ENCODE peak calls at places on chromosomes 13 and 19, in seven cellular contexts. G is pancreas, W is H1, X is fibroblast of lung, L is suprapubic skin, V is tibial nerve, M is aorta. K is an unnamed sample. For H3K9me3 and H3K27me3, the result is how much of the 10 kb centered on the place peaks cover.

GRCh38 chr19:38952395-38953165 is 21.8 kb downstream of the MRPS12 start:
- DNase-seq in L (no peak), X (no peak), M (no peak), W (no peak), V (no peak), G (no peak), K (no peak)

GRCh38 chr13:74575729-74576125 is 441.5 kb upstream of the KLF12 start:
- DNase-seq in G (peak), M (peak), X (peak), W (no peak), V (peak), L (peak), K (no peak)

GRCh38 chr13:99564389-99564788 is 63.1 kb downstream of the TM9SF2 start:
- DNase-seq in G (no peak), X (no peak), L (no peak), V (no peak), M (no peak), W (no peak), K (no peak)

GRCh38 chr13:41111454-41111853 is 21.1 kb downstream of the KBTBD6 start:
- DNase-seq in M (no peak), V (no peak), G (no peak), X (peak), W (no peak), L (no peak), K (no peak)

GRCh38 chr13:77492982-77493381 is 42.5 kb upstream of the SCEL start:
- DNase-seq in L (no peak), G (no peak), M (no peak), V (no peak), X (peak), W (no peak), K (no peak)

GRCh38 chr13:75454497-75454896 is 27.5 kb downstream of the TBC1D4 start:
- DNase-seq in G (no peak), V (no peak), X (no peak), W (no peak), M (no peak), L (no peak), K (no peak)

GRCh38 chr19:16224266-16225045 is 26.7 kb downstream of the AP1M1 start:
- DNase-seq in G (no peak), M (no peak), X (no peak), W (no peak), L (no peak), V (no peak), K (no peak)

GRCh38 chr13:30569901-30570576 is 47.7 kb upstream of the USPL1 start:
- DNase-seq in L (no peak), W (peak), G (no peak), V (peak), M (peak), X (peak), K (peak)

GRCh38 chr13:113378825-113379224 is 14.9 kb upstream of the GRTP1 start:
- DNase-seq in G (no peak), V (no peak), W (no peak), L (no peak), M (no peak), X (no peak), K (no peak)

DNA sequence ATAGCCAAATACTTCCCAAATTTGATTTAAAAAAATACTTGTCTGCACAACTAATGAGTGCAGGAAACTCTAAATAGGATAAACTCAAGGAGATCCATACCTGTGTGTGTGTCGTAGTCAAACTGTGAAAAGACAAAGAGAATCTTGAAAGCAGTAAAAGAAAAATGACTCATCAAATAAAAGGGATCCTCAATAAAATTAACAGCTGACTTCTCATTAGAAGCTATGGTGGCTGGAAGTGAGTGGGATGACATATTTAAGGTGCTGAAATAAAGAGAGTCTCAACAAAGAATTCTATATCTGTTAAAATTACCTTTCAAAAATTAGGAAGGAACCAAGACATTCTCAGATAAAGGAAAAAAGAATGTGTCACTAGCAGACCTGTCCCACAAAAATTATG is 13.7 kb downstream of the RNASEH2B start:
- DNase-seq in X (no peak), W (no peak), L (no peak), M (no peak), V (no peak), G (no peak), K (no peak)
- H3K9me3 ChIP-seq in X (under half), W (under half), L (under half), M (under half), V (under half), G (under half), K (under half)

DNA sequence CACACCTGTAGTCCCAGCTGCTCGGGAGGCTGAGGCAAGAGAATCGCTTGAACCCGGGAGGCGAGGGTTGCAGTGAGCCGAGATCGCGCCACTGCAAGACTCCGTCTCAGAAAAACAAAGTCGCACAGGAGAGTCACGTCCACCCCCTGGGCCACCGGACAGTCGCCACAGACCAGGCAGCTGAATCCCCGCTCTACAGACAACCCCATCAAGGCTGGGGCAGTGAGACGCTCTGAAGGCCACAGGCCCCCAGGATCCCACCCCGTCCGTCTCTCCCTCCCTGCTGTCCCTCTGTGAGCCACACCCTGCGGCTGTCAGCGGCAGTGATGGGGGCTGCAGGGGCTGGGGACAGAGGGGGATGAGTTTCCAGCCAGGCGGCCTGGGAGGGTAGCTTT is 15.5 kb upstream of the PTBP1 start:
- DNase-seq in M (no peak), W (no peak), G (no peak), X (no peak), V (no peak), L (peak), K (no peak)
- H3K27me3 ChIP-seq in M (under half), W (under half), G (under half), X (under half), V (under half), L (under half), K (under half)

DNA sequence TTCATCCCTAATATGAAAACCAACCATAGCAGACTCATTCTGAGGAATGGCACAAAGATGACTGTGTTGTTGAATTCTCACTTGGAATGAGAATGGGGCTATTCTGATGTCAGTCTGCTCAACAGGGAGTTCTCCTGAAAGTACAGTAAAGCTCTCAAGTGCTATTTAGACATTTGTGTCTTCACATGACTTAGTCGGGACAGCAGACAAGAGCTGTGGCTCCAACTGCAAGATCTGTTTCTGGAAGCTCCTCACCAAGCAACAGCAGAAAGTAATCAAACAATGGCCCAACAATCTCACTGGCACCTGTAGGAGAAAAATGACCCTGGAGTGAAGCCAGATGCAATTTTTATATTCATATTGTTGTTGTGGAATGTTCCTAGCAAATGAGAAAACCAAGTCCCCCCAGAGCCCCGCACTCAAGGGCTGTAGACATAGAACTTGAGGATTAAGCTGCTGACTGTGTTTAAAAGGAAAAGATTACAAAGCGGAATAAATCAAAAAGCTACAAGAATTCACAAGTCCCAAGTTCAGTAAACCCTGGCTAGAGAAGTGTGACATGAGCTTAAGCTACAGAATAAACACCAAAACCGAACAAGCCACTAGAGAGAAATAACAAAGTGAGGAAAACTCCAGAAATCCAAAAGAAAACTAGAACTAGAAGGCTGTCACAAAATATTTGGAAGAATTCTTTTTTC is 454.7 kb downstream of the SUCLA2 start:
- DNase-seq in V (no peak), M (no peak), G (no peak), W (no peak), X (no peak), L (no peak), K (no peak)
- H3K27ac ChIP-seq in V (no peak), M (no peak), G (no peak), W (no peak), X (no peak), L (no peak), K (no peak)

DNA sequence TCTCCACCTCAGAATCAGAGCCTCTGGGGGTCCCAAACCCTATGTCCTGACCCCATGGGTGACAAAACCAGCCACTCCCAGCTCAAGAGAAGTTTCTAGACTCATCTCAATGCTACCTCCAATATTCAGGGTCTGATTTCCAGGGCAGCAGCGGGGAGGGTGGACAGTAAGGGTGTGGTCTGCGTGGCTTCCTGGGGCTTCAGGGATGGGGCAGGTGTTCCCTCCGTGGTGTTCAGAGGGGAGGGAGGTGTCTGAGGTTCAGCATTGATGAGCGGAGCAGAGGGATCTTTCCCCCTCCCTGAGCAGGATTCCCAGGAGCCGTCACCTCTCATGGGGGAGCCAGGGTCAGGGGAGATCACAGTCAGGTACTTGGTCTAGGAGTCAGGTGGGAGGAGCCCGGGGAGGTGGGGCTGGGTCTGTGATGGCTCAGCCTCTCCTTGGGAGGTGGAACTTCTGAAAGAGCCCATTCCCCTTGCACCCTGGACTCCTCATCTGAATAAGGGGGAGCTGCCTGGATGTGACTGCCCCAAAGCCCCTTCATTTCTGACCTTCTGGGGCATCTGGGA is 2.9 kb downstream of the LILRA2 start:
- DNase-seq in W (no peak), V (no peak), G (no peak), L (no peak), X (no peak), M (no peak), K (no peak)
- H3K9me3 ChIP-seq in W (under half), V (under half), G (under half), L (under half), X (under half), M (under half), K (under half)

DNA sequence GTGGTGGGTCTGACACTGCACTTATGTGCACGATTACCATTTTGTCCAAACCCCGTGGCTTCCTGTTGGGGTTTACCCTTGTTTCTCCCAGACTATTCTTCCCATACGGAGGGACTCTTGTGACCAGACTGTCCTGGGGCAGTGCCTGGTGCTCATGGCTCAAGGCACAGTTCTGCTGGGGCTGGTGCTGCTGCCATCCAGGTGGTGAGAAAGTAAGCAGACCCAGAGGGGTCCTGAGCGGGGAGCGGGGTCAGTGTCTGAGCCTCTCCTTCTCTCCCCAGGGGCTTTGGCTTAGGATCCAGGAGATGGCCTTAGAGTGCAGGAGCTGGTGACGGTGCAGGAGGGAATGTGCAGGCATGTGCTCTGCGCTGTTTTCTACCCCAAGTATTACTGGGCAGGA is 5.0 kb upstream of the SIGLEC9 start:
- DNase-seq in L (no peak), X (no peak), W (no peak), M (peak), G (no peak), V (no peak), K (no peak)
- H3K27me3 ChIP-seq in L (under half), X (under half), W (under half), M (under half), G (under half), V (under half), K (under half)

K was measured in RWPE2.